ENCODE peak calls at places on chromosomes 11 and 22, in five cellular contexts. Y is prostate gland, B is astrocyte of the spinal cord, U is upper lobe of left lung, Z is GM23338. V is an unnamed sample.
A peak's percentile ranks its signal among the peaks of the same experiment; 100 is the strongest.

GRCh38 chr11:114163830-114164401 is 104.4 kb downstream of the ZBTB16 start:
- DNase-seq in Y (peak; percentile 83), B (peak; percentile 52), U (no peak), Z (no peak), V (no peak)

GRCh38 chr11:40186401-40187091 is 1272.9 kb downstream of the LRRC4C start:
- DNase-seq in Y (no peak), B (no peak), U (no peak), Z (no peak), V (no peak)

GRCh38 chr11:118171274-118172062 is 5.0 kb downstream of the SCN2B start:
- DNase-seq in Y (peak; percentile 69), B (peak; percentile 25), U (peak; percentile 76), Z (peak; percentile 94), V (no peak)

GRCh38 chr11:36000616-36001190 is 56.8 kb downstream of the LDLRAD3 start:
- DNase-seq in Y (peak; percentile 78), B (no peak), U (peak; percentile 56), Z (no peak), V (no peak)

GRCh38 chr11:26079966-26080365 is 252.0 kb upstream of the ANO3 start:
- DNase-seq in Y (no peak), B (no peak), U (no peak), Z (no peak), V (no peak)

GRCh38 chr11:289145-289705 is 299 bp downstream of the PGGHG start:
- DNase-seq in Y (peak; percentile 55), B (no peak), U (no peak), Z (no peak), V (no peak)

GRCh38 chr22:41327124-41327523 is 25.8 kb downstream of the ZC3H7B start:
- DNase-seq in Y (no peak), B (no peak), U (no peak), Z (no peak), V (no peak)

GRCh38 chr11:76806131-76806530 is 23.0 kb downstream of the TSKU start:
- DNase-seq in Y (no peak), B (no peak), U (peak; percentile 12), Z (no peak), V (no peak)

GRCh38 chr11:69943066-69943465 is 123.8 kb upstream of the FGF3 start:
- DNase-seq in Y (no peak), B (no peak), U (no peak), Z (peak; percentile 51), V (no peak)

GRCh38 chr11:288328-289144 is at the start of gene PGGHG:
- DNase-seq in Y (no peak), B (no peak), U (peak; percentile 85), Z (no peak), V (no peak)

GRCh38 chr11:16989554-16989953 is 24.7 kb downstream of the PLEKHA7 start:
- DNase-seq in Y (no peak), B (no peak), U (no peak), Z (no peak), V (no peak)

GRCh38 chr11:16985297-16985696 is 28.9 kb downstream of the PLEKHA7 start:
- DNase-seq in Y (no peak), B (no peak), U (peak; percentile 61), Z (no peak), V (no peak)

GRCh38 chr11:16986434-16987204 is 27.6 kb downstream of the PLEKHA7 start:
- DNase-seq in Y (peak; percentile 78), B (peak; percentile 19), U (peak; percentile 92), Z (peak; percentile 25), V (peak; percentile 87)

GRCh38 chr11:16984229-16984628 is 30.0 kb downstream of the PLEKHA7 start:
- DNase-seq in Y (no peak), B (no peak), U (no peak), Z (no peak), V (no peak)

GRCh38 chr11:16987205-16987568 is 27.0 kb downstream of the PLEKHA7 start:
- DNase-seq in Y (peak; percentile 13), B (no peak), U (peak; percentile 72), Z (peak; percentile 87), V (no peak)
- H3K4me3 ChIP-seq in Y (no peak overlapping the region), B (no peak overlapping the region), U (peak overlapping the region; percentile 18), Z (peak overlapping the region; percentile 6), V (no peak overlapping the region)

GRCh38 chr22:49266561-49267519 is 560.8 kb downstream of the BRD1 start:
- DNase-seq in Y (no peak), B (no peak), U (no peak), Z (no peak), V (no peak)
- TF ChIP-seq CTCF in Y (no peak), B (no peak), U (no peak), Z (no peak), V (no peak)

DNA sequence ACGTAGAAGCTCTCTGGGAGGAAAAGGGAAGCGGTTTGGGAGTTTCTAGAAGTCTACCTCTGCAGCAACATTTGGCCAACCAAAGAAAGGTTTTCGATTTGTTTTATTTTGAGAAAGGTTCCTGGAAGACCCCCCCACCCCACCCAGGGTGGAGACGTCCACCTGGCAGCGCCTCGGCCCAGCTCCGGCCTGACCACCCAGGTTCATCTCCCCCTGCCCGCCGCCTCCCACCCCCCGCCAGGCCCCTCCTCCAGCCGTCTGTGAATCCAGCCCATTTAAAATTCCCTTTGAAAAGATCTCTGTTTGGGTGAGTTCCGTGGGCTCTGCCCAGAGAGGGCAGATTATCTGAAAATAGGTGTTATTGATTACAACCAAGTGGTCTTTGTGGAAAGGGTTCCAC is 43.3 kb downstream of the KCNJ1 start:
- DNase-seq in Y (no peak), B (no peak), U (no peak), Z (no peak), V (no peak)
- H3K4me3 ChIP-seq in Y (no peak overlapping the region), B (peak overlapping the region; percentile 7), U (peak overlapping the region; percentile 28), Z (peak overlapping the region; percentile 62), V (peak overlapping the region; percentile 19)

GRCh38 chr11:37449146-37449545 is 851.1 kb upstream of the RAG2 start:
- DNase-seq in Y (no peak), B (peak; percentile 73), U (no peak), Z (peak; percentile 30), V (peak; percentile 8)
- TF ChIP-seq CTCF in Y (no peak), B (peak; percentile 60), U (peak; percentile 26), Z (peak; percentile 39), V (peak; percentile 55)

GRCh38 chr11:104964247-104964646 is 4.1 kb downstream of the CASP4 start:
- DNase-seq in Y (no peak), B (peak; percentile 3), U (no peak), Z (no peak), V (no peak)
- H3K4me3 ChIP-seq in Y (no peak overlapping the region), B (no peak overlapping the region), U (no peak overlapping the region), Z (no peak overlapping the region), V (no peak overlapping the region)

GRCh38 chr11:125207866-125208425 is 43.4 kb downstream of the PKNOX2 start:
- DNase-seq in Y (no peak), B (peak; percentile 13), U (no peak), Z (no peak), V (no peak)
- TF ChIP-seq CTCF in Y (no peak), B (no peak), U (no peak), Z (no peak), V (no peak)

DNA sequence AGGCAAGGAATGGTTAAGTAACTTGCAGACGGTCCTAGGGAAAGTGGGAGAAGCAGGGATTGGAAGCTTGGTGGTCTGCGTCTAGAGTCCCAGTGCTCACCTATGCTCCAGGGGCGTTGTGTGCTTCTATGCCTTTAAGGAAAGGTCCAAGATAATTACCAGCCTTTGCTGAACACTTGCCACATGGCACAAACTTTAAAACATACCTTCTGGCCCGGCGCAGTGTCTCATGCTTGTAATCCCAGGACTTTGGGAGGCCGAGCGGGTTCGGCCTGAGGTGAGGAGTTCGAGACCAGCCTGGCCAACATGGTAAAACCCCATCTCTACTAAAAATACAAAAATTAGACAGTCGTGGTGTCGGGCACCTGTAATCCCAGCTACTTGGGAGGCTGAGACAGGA is 2.3 kb downstream of the POLDIP3 start:
- DNase-seq in Y (no peak), B (no peak), U (no peak), Z (no peak), V (no peak)
- H3K4me3 ChIP-seq in Y (no peak overlapping the region), B (no peak overlapping the region), U (no peak overlapping the region), Z (no peak overlapping the region), V (no peak overlapping the region)

GRCh38 chr22:35547993-35548761 is 7.5 kb downstream of the RASD2 start:
- DNase-seq in Y (no peak), B (no peak), U (no peak), Z (peak; percentile 85), V (no peak)
- TF ChIP-seq CTCF in Y (no peak), B (peak; percentile 35), U (no peak), Z (peak; percentile 57), V (peak; percentile 36)